ENCODE peak calls at places on chromosomes 3 and 15, in four cellular contexts. X is Peyer's patch, G is A549, M is lower leg skin. D is an unnamed sample.

GRCh38 chr3:33277193-33277882 is at the start of gene FBXL2:
- DNase-seq in M (no peak), X (peak; percentile 49), G (peak; percentile 74), D (peak; percentile 55)

GRCh38 chr15:59688383-59688887 is 685 bp downstream of the BNIP2 start:
- DNase-seq in G (peak; percentile 25), M (peak; percentile 62), X (no peak), D (no peak)

GRCh38 chr15:58522865-58523264 is 91.1 kb downstream of the LIPC start:
- DNase-seq in M (no peak), G (no peak), X (no peak), D (no peak)

GRCh38 chr3:62607287-62608029 is 234.1 kb upstream of the FEZF2 start:
- DNase-seq in X (no peak), M (no peak), G (no peak), D (no peak)

GRCh38 chr3:151003024-151003771 is 30.7 kb upstream of the CLRN1 start:
- DNase-seq in X (no peak), G (no peak), M (no peak), D (no peak)

GRCh38 chr3:194300936-194301335 is 50.2 kb downstream of the CPN2 start:
- DNase-seq in X (no peak), M (no peak), G (no peak), D (no peak)

GRCh38 chr3:33577173-33577572 is 137.0 kb upstream of the UBP1 start:
- DNase-seq in G (no peak), X (no peak), M (no peak), D (no peak)

GRCh38 chr3:16841906-16842709 is 42.6 kb upstream of the PLCL2 start:
- DNase-seq in G (no peak), M (peak; percentile 33), X (peak; percentile 66), D (peak; percentile 14)

GRCh38 chr3:164984947-164985346 is 93.3 kb downstream of the SI start:
- DNase-seq in M (no peak), X (no peak), G (no peak), D (no peak)

GRCh38 chr3:30440880-30441279 is 165.5 kb upstream of the TGFBR2 start:
- DNase-seq in X (no peak), M (peak; percentile 32), G (no peak), D (no peak)

GRCh38 chr3:775178-775885 is 317.5 kb upstream of the CNTN6 start:
- DNase-seq in G (no peak), X (no peak), M (no peak), D (no peak)

GRCh38 chr3:9970020-9970652 is 16.5 kb downstream of the EMC3 start:
- DNase-seq in X (no peak), G (no peak), M (no peak), D (no peak)

GRCh38 chr3:105173972-105174371 is 192.7 kb upstream of the ALCAM start:
- DNase-seq in X (no peak), M (no peak), G (no peak), D (no peak)

GRCh38 chr3:15428539-15428938 is 1.1 kb downstream of the EAF1 start:
- DNase-seq in X (no peak), M (no peak), G (no peak), D (no peak)
- TF ChIP-seq POLR2A in X (no peak), M (no peak), G (no peak), D (no peak)

GRCh38 chr3:184583345-184584000 is 21.9 kb downstream of the EPHB3 start:
- DNase-seq in X (no peak), G (no peak), M (no peak), D (no peak)
- TF ChIP-seq POLR2A in X (no peak), G (no peak), M (no peak), D (no peak)

GRCh38 chr3:41956574-41956973 is 5.3 kb downstream of the ULK4 start:
- DNase-seq in X (no peak), M (no peak), G (no peak), D (no peak)

GRCh38 chr3:41963823-41964222 is 1.9 kb upstream of the ULK4 start:
- DNase-seq in G (no peak), X (no peak), M (no peak), D (no peak)

GRCh38 chr3:41966206-41966605 is 4.3 kb upstream of the ULK4 start:
- DNase-seq in M (no peak), G (no peak), X (no peak), D (no peak)

GRCh38 chr3:41961750-41962679 is at the start of gene ULK4:
- DNase-seq in M (peak; percentile 97), X (peak; percentile 96), G (peak; percentile 78), D (peak; percentile 67)

GRCh38 chr3:41961061-41961749 is 698 bp downstream of the ULK4 start:
- DNase-seq in X (peak; percentile 68), G (peak; percentile 7), M (no peak), D (peak; percentile 23)
- TF ChIP-seq POLR2A in X (no peak), G (no peak), M (no peak), D (no peak)

DNA sequence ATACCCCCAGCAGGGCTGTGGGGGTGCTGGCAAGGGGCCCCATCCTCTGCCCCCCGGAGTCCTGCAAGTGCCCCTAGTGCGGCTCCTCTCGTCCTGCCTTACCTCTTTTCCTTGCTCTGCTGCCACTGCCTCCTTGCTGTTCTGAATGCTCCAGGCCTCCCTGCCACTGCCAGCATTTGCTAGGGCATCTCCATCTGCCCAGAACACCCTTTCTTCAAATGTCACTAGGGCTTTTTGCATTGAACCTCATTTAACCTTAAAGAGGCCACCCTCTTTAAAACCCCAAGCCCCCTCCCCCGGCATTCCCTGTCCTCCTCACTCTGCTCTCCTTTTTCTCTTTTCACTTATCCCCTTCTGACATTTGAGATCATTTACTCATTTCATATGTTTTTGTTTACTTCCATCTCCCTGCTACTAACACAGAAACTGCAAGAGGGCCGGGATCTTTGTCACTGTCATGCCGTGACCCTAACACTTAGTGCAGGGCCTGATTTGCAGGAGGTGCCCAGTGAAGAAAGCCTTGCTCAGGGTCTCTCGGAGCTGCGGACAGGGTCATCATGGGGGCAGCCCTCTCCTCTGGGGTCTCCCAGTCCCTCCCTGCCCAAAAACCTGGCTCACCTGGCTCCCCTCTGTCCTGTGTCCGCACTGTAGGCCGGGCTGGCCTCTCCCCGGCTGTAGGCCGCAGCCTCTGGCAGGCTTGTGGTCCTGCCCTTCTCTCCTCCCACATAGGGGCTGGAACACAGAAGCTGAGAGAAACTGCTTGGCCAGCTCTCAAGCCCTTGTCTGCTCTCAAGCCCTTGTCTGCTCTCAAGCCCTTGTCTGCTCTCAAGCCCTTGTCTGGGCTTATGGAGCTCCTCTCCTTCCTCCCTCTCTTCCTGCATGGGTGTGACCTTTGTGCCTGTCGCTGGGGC is at the start of gene ACOX2:
- DNase-seq in X (peak; percentile 67), G (no peak), M (peak; percentile 37), D (no peak)
- TF ChIP-seq POLR2A in X (no peak), G (no peak), M (no peak), D (no peak)

GRCh38 chr3:170397579-170398177 is 21.0 kb upstream of the CLDN11 start:
- DNase-seq in G (no peak), M (no peak), X (no peak), D (no peak)
- TF ChIP-seq POLR2A in G (no peak), M (no peak), X (no peak), D (no peak)

GRCh38 chr15:23566070-23567050 is 886 bp downstream of the MKRN3 start:
- DNase-seq in X (no peak), M (no peak), G (no peak), D (no peak)
- TF ChIP-seq POLR2A in X (no peak), M (no peak), G (peak; percentile 38), D (no peak)

GRCh38 chr3:132416807-132417694 is at the start of gene DNAJC13:
- DNase-seq in M (peak; percentile 94), G (peak; percentile 72), X (peak; percentile 94), D (peak; percentile 77)

GRCh38 chr3:132414841-132415240 is 2.5 kb upstream of the DNAJC13 start:
- DNase-seq in G (no peak), X (no peak), M (no peak), D (no peak)

GRCh38 chr3:132418916-132419315 is 1.6 kb downstream of the DNAJC13 start:
- DNase-seq in G (no peak), M (no peak), X (no peak), D (no peak)

GRCh38 chr3:132421832-132422231 is 4.5 kb downstream of the DNAJC13 start:
- DNase-seq in M (no peak), G (no peak), X (no peak), D (no peak)

GRCh38 chr3:132417695-132418520 is 606 bp downstream of the DNAJC13 start:
- DNase-seq in X (no peak), G (peak; percentile 21), M (peak; percentile 51), D (peak; percentile 11)
- TF ChIP-seq POLR2A in X (no peak), G (no peak), M (no peak), D (peak; percentile 56)

DNA sequence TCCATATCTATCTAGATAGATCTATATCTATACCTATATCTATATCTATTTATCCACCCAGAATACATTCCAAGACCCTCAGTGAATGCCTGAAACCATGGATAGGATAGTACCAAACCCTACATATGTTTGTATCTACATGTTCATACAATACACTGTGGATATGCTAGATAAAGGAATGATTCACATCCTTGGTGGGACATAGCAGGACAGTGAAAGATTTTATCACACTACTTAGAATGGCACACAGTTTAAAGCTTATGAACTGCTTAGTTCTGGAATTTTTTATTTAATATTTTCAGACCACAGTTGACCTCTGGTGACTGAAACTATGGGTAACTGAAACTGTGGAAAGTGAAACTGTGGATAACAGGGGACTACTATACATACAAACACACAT is 198.8 kb upstream of the TTC14 start:
- DNase-seq in X (no peak), G (no peak), M (no peak), D (no peak)
- TF ChIP-seq POLR2A in X (no peak), G (no peak), M (no peak), D (no peak)

GRCh38 chr15:41116116-41116871 is at the start of gene INO80:
- DNase-seq in G (peak; percentile 88), X (peak; percentile 97), M (peak; percentile 98), D (peak; percentile 73)

GRCh38 chr15:41115088-41115651 is 910 bp downstream of the INO80 start:
- DNase-seq in G (no peak), X (no peak), M (no peak), D (no peak)

GRCh38 chr15:41116872-41117242 is 777 bp upstream of the INO80 start:
- DNase-seq in G (no peak), M (no peak), X (no peak), D (no peak)

DNA sequence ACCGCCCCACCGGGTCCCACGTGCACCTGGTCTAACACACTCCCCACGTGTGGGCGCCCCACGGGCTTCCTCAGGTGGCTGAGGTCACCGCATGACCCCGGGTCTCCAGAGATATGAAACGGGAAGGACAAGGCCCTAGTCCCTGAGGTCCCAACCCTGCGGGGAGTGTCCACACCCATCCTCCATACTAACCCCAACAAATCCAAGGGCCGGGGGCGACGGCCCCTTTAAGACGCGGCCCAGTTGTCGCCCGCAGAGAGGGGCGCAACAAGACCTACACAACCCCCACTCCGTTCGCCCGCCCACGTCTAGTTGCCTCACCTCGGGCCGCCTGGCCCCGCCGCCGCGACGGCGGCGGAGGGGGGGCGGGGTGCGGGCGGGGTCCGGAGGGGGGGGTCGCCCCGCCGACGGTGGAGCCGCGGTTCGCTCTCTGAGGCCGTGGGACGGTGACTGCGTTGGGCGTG is 396 bp downstream of the INO80 start:
- DNase-seq in M (peak; percentile 50), G (peak; percentile 30), X (peak; percentile 73), D (peak; percentile 50)
- TF ChIP-seq POLR2A in M (no peak), G (no peak), X (no peak), D (no peak)

DNA sequence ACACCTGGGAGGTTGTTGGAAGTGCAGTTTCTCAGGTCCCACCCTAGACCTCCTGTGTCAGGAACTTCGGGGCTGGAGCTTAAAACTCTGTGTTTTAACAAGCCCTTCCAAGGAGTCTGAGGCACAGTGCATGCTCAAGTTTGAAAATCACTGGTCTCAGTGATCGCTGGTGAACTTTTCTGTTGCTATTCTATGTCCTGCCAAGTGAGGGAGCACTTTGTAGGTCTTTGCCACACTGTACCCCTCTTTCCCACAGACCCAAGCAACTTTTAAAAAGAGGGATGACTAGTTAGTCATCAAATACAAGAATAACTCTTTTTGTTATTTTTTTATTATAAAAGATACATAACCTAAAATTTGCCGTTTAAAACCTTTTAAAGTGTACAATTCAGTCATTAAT is 133.7 kb downstream of the AGBL1 start:
- DNase-seq in M (no peak), X (no peak), G (no peak), D (no peak)
- TF ChIP-seq POLR2A in M (no peak), X (no peak), G (no peak), D (no peak)

D was measured in GM12891.